ENCODE peak calls at places on chromosomes 3 and 15, in four cellular contexts. One of them, this sample, is unnamed.

GRCh38 chr3:106792716-106793115 is 584.5 kb upstream of the CCDC54 start:
- DNase-seq in fibroblast of lung: no peak
- DNase-seq in Peyer's patch: no peak
- DNase-seq in upper lobe of right lung: no peak
- DNase-seq in this sample: no peak

GRCh38 chr3:39150170-39150802 is 3.1 kb downstream of the CSRNP1 start:
- DNase-seq in upper lobe of right lung: no peak
- DNase-seq in Peyer's patch: no peak
- DNase-seq in fibroblast of lung: no peak
- DNase-seq in this sample: no peak

GRCh38 chr3:123582315-123582714 is 2.5 kb downstream of the HACD2 start:
- DNase-seq in fibroblast of lung: no peak
- DNase-seq in upper lobe of right lung: no peak
- DNase-seq in Peyer's patch: no peak
- DNase-seq in this sample: no peak

GRCh38 chr15:95690631-95691340 is 639.7 kb upstream of the NR2F2 start:
- DNase-seq in upper lobe of right lung: no peak
- DNase-seq in Peyer's patch: no peak
- DNase-seq in fibroblast of lung: no peak
- DNase-seq in this sample: no peak

GRCh38 chr15:59119625-59120024 is 14.7 kb downstream of the CCNB2 start:
- DNase-seq in upper lobe of right lung: no peak
- DNase-seq in Peyer's patch: no peak
- DNase-seq in fibroblast of lung: no peak
- DNase-seq in this sample: no peak

GRCh38 chr3:47441796-47442551 is 33.8 kb downstream of the SCAP start:
- DNase-seq in fibroblast of lung: no peak
- DNase-seq in Peyer's patch: peak; percentile 74
- DNase-seq in upper lobe of right lung: no peak
- DNase-seq in this sample: peak; percentile 57

GRCh38 chr15:99982662-99983061 is 249.4 kb upstream of the LYSMD4 start:
- DNase-seq in upper lobe of right lung: no peak
- DNase-seq in fibroblast of lung: no peak
- DNase-seq in Peyer's patch: no peak
- DNase-seq in this sample: no peak

GRCh38 chr3:64290864-64291263 is 65.6 kb upstream of the PRICKLE2 start:
- DNase-seq in Peyer's patch: no peak
- DNase-seq in upper lobe of right lung: no peak
- DNase-seq in fibroblast of lung: peak; percentile 37
- DNase-seq in this sample: no peak

GRCh38 chr3:146067048-146067447 is 93.9 kb downstream of the PLOD2 start:
- DNase-seq in Peyer's patch: no peak
- DNase-seq in fibroblast of lung: peak; percentile 85
- DNase-seq in upper lobe of right lung: no peak
- DNase-seq in this sample: no peak

GRCh38 chr3:37161351-37161750 is 13.0 kb downstream of the LRRFIP2 start:
- DNase-seq in fibroblast of lung: no peak
- DNase-seq in Peyer's patch: no peak
- DNase-seq in upper lobe of right lung: no peak
- DNase-seq in this sample: no peak

GRCh38 chr3:49013738-49014660 is 4.4 kb downstream of the DALRD3 start:
- DNase-seq in upper lobe of right lung: no peak
- DNase-seq in Peyer's patch: peak; percentile 79
- DNase-seq in fibroblast of lung: no peak
- DNase-seq in this sample: peak; percentile 76

GRCh38 chr15:70569718-70570231 is 193.6 kb downstream of the UACA start:
- DNase-seq in fibroblast of lung: no peak
- DNase-seq in upper lobe of right lung: no peak
- DNase-seq in Peyer's patch: peak; percentile 52
- DNase-seq in this sample: no peak

GRCh38 chr15:80838666-80839065 is 59.5 kb downstream of the CEMIP start:
- DNase-seq in fibroblast of lung: no peak
- DNase-seq in upper lobe of right lung: no peak
- DNase-seq in Peyer's patch: no peak
- DNase-seq in this sample: no peak

GRCh38 chr15:90870354-90871096 is 2.1 kb downstream of the FURIN start:
- DNase-seq in Peyer's patch: no peak
- DNase-seq in fibroblast of lung: peak; percentile 40
- DNase-seq in upper lobe of right lung: no peak
- DNase-seq in this sample: peak; percentile 36

GRCh38 chr15:53457479-53457878 is 302.0 kb downstream of the WDR72 start:
- DNase-seq in upper lobe of right lung: no peak
- DNase-seq in fibroblast of lung: no peak
- DNase-seq in Peyer's patch: no peak
- DNase-seq in this sample: no peak

DNA sequence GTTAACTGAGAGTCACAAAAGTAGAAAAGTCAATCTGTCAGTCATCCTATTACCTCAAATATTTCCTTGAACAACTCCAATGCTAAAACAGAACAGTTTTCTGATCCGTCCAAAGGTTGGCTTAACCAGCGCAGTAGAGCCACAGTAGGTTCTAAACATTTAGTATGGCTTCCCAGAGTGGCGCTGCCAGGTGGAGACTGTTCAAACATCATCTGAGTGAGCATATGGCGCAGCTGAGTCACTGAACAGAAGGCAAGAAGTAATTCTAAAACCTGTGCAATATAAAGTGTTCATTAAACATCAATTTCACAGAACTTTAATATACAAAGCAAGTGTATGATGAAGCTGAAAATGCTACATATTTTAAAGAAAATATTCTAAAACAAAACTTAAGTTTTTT is 19.9 kb downstream of the CIP2A start:
- DNase-seq in fibroblast of lung: no peak
- DNase-seq in Peyer's patch: no peak
- DNase-seq in upper lobe of right lung: no peak
- DNase-seq in this sample: no peak
- TF ChIP-seq CTCF in fibroblast of lung: no peak
- TF ChIP-seq CTCF in Peyer's patch: no peak
- TF ChIP-seq CTCF in upper lobe of right lung: no peak
- TF ChIP-seq CTCF in this sample: no peak

DNA sequence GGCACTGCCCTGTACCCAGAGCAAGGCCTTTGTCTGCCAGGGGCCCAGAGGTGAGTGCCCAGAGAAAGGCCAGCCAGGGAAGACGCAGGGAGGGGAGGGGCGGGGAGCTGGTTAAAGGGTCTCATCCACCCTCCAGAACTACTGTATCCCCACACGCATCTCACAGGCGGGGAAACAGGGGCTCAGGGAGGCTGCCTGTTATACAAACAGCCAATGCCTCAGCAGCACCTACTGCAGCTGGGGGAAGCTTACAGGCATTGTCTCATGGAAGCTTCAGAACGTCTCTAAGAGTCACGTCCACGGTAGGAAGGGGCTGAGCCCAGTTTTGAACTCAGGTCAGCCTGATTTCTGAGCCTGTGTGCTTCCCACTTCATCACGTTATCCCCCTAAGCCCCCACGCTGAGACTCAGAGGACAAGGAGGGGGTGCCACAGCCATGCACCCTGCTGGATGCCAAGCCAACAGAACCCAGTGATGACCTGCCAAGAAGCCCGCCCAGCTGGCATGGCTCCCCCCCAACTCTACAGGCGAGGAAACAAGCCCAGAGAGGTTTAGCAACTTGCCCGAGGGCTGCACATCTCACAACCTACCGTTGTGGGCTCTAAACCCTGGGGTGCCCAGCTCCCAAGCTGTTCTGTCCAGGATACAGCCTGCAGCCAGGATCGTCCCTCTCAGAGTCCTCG is 54.5 kb downstream of the IQSEC1 start:
- DNase-seq in fibroblast of lung: no peak
- DNase-seq in upper lobe of right lung: no peak
- DNase-seq in Peyer's patch: no peak
- DNase-seq in this sample: no peak
- H3K4me3 ChIP-seq in fibroblast of lung: peak overlapping the region; percentile 26
- H3K4me3 ChIP-seq in upper lobe of right lung: no peak overlapping the region
- H3K4me3 ChIP-seq in Peyer's patch: no peak overlapping the region
- H3K4me3 ChIP-seq in this sample: no peak overlapping the region

DNA sequence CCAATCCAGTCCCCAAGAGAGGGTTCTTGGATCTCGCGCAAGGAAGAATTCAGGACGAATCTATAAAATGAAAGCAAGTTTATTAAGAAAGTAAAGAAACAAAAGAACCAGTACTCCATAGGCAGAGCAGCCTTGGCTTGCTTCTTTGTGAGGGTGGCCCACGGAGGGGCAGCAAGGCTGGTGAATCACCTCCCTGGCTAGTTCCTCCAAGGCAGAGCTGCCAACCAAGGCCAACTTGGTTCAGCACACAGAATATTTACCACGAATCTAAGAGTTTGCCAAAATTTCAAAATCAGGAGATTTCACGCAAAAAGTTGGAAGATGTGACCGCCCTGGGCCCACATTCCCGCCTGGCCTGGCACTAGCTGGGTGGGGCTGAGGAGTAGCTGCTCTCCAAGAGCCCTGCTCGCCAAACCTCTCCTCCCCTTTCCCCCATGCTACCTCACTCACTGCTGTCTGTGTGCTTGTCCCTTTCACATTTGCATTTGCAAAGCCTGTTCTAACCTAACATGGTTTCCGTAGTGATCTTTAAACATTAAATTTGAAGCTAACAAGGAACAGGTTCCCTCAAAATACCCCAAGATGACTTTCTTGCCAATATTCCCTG is 26.2 kb upstream of the DCUN1D1 start:
- DNase-seq in fibroblast of lung: no peak
- DNase-seq in upper lobe of right lung: no peak
- DNase-seq in Peyer's patch: no peak
- DNase-seq in this sample: no peak
- H3K4me1 ChIP-seq in fibroblast of lung: peaks cover 2% of the 10 kb centered on the region
- H3K4me1 ChIP-seq in upper lobe of right lung: no peaks in the 10 kb centered on the region
- H3K4me1 ChIP-seq in Peyer's patch: no peaks in the 10 kb centered on the region
- H3K4me1 ChIP-seq in this sample: no peaks in the 10 kb centered on the region

DNA sequence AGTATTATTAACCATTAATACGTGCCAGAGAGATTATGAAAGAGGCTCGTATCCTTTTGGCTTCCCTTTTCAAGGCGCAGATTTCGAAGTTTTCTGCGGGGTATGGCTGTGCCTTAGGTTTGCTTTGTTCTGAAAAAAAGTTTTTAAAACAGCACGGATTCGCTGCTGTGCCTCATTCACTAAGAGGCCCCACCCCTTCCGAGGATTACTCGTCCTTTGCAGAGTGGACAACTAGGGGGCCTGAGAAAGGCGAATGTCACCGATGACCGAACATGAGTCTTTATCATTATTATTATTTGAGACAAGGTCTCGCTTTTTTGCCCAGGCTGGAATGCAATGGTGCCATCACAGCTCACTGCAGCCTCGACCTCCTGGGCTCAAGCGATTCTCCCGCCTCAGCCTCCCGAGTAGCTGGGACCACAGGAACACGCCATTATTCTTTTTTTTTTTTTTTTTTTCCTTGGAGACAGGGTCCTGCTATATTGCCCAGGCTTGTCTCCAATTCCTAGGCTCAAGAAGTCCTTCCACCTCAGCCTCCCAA is 684 bp upstream of the RPS27L start:
- DNase-seq in upper lobe of right lung: no peak
- DNase-seq in fibroblast of lung: peak; percentile 87
- DNase-seq in Peyer's patch: peak; percentile 68
- DNase-seq in this sample: no peak
- TF ChIP-seq CTCF in upper lobe of right lung: peak; percentile 20
- TF ChIP-seq CTCF in fibroblast of lung: peak; percentile 36
- TF ChIP-seq CTCF in Peyer's patch: peak; percentile 25
- TF ChIP-seq CTCF in this sample: no peak

DNA sequence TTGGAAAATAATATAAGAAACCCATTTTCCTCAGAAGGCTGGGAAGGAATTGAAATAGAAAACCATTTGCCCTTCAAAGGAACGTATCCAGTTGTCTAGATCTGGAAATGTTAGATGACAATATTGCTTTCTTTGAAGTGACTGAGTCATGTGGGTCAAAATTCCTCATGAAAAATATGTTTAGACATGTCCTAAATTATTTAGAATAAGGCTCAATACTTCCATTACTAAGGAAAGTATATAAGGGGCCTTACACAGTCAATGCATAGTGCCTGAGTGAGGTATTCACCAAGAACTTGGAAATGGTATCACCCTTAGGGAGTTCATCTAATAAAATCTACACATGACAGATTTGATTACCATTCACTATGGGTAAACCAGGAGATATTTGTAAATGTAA is 619.8 kb upstream of the KCNMB2 start:
- DNase-seq in fibroblast of lung: no peak
- DNase-seq in upper lobe of right lung: no peak
- DNase-seq in Peyer's patch: no peak
- DNase-seq in this sample: no peak
- H3K4me3 ChIP-seq in fibroblast of lung: no peak overlapping the region
- H3K4me3 ChIP-seq in upper lobe of right lung: no peak overlapping the region
- H3K4me3 ChIP-seq in Peyer's patch: no peak overlapping the region
- H3K4me3 ChIP-seq in this sample: no peak overlapping the region

DNA sequence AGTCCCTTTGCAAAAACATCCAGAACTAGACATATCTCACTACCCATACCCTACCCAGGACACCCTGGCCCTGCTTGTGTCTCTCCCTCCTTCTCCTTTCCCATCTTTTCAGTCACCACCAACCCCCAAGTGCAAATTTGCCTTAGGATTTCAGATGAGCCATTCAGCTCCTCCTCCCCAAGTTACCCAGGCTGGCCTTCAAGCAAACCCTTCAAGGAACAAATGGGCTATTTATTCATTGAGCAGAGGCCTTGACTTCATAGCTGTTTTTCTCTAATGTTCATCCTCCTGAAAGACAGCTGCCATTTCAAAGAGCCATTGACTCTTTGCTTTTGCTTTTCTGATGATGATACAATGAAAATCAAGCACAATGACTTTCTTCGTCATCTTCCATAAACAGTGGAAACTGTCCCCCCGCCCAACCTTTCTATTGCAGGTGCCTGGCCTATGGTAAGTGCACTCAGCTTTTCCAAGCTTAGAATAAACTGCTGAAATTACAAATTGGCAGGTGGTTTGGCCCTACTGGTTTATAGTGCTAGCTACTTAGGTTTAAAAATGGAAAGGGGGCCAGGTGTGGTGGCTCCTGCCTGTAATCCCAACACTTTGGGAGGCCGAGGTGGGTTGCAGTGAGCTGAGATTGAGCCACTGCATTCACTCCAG is 26.1 kb upstream of the KLHL6 start:
- DNase-seq in fibroblast of lung: no peak
- DNase-seq in Peyer's patch: no peak
- DNase-seq in upper lobe of right lung: no peak
- DNase-seq in this sample: no peak
- H3K4me1 ChIP-seq in fibroblast of lung: peaks cover 4% of the 10 kb centered on the region
- H3K4me1 ChIP-seq in Peyer's patch: peaks cover 22% of the 10 kb centered on the region
- H3K4me1 ChIP-seq in upper lobe of right lung: peaks cover 25% of the 10 kb centered on the region
- H3K4me1 ChIP-seq in this sample: peaks cover 3% of the 10 kb centered on the region

DNA sequence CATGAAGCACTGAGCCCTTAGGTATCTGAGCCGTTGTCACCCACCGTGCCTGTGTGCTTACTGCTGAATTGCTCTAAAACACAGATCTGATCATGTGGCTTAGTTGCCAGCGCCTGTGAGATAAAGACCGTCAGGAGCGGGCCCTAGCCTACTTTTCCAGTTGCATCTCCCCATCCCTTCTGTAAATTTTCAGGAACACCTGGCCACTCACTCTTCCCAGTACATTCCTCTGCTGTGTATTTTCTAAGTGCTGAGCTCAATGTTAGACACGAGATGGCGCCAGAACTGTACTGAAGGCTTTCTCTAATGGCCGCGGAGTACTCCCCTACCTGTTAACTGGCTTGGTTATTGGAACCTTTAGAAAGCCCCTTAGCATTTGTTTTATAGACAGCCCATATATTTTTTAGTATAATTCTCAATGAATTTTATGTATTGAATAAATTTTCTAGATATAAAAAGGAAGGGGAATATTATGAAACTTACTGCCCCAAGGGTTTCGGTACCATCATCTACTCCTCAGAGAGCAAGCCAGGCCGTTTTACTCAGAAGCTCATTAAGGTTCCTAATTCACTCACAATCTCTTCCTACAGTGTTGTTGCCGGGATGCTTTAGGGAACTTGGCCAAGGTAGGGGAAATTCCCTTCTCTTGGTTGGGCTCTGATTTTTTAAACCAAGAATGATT is 16.7 kb upstream of the WNT7A start:
- DNase-seq in fibroblast of lung: peak; percentile 61
- DNase-seq in upper lobe of right lung: no peak
- DNase-seq in Peyer's patch: peak; percentile 79
- DNase-seq in this sample: peak; percentile 73
- TF ChIP-seq CTCF in fibroblast of lung: peak; percentile 74
- TF ChIP-seq CTCF in upper lobe of right lung: peak; percentile 79
- TF ChIP-seq CTCF in Peyer's patch: peak; percentile 87
- TF ChIP-seq CTCF in this sample: peak; percentile 40

This sample was measured in mucosa of descending colon.